ENCODE peak calls at places on chromosome 16, in ten cellular contexts. J, C, G, N, A, T, F, Q, E and K are unnamed samples.

GRCh38 chr16:709651-710499 is 4.3 kb upstream of the FBXL16 start:
- DNase-seq in N (peak; percentile 62), E (no peak), T (no peak), Q (no peak), A (peak; percentile 93), J (peak; percentile 87), G (no peak), F (peak; percentile 80), C (no peak), K (peak; percentile 64)

GRCh38 chr16:11105038-11105903 is 150.7 kb downstream of the SOCS1 start:
- DNase-seq in E (no peak), G (no peak), C (no peak), T (no peak), N (peak; percentile 87), Q (no peak), J (peak; percentile 95), F (no peak), A (peak; percentile 97), K (no peak)

GRCh38 chr16:30473231-30474061 is 904 bp downstream of the ITGAL start:
- DNase-seq in T (peak; percentile 11), Q (no peak), J (no peak), A (no peak), C (no peak), F (no peak), G (no peak), E (no peak), N (no peak), K (no peak)

GRCh38 chr16:17348826-17349225 is 121.9 kb downstream of the XYLT1 start:
- DNase-seq in Q (peak; percentile 68), T (no peak), E (peak; percentile 64), N (no peak), G (no peak), C (no peak), J (no peak), A (no peak), F (no peak), K (no peak)

GRCh38 chr16:58366247-58367031 is 25.8 kb upstream of the GINS3 start:
- DNase-seq in E (no peak), F (no peak), J (peak; percentile 60), T (no peak), Q (no peak), G (no peak), N (no peak), C (no peak), A (peak; percentile 67), K (no peak)

GRCh38 chr16:87816507-87817100 is 50.8 kb upstream of the KLHDC4 start:
- DNase-seq in G (no peak), J (no peak), E (no peak), C (no peak), A (peak; percentile 24), Q (no peak), T (no peak), N (no peak), F (no peak), K (no peak)

GRCh38 chr16:72910875-72911274 is 137.1 kb downstream of the ZFHX3 start:
- DNase-seq in F (no peak), N (no peak), C (no peak), T (no peak), Q (no peak), J (no peak), G (no peak), E (peak; percentile 40), A (no peak), K (no peak)

GRCh38 chr16:84511180-84511800 is 6.8 kb upstream of the MEAK7 start:
- DNase-seq in E (peak; percentile 96), N (peak; percentile 77), A (peak; percentile 74), G (peak; percentile 71), J (peak; percentile 89), Q (peak; percentile 98), F (peak; percentile 82), C (peak; percentile 96), T (peak; percentile 69), K (peak; percentile 89)

GRCh38 chr16:66935319-66936011 is at the start of gene CES2:
- DNase-seq in N (no peak), G (no peak), T (no peak), J (peak; percentile 86), Q (no peak), F (peak; percentile 51), A (peak; percentile 54), E (no peak), C (peak; percentile 90), K (peak; percentile 66)